ENCODE peak calls at places on chromosomes 12 and 14, in eight cellular contexts. S is NCI-H460; B is SK-N-DZ; O is stimulated activated naive B cell treated with anti-CD40 and anti-IgM and Interleukin-4, amounts not matched to agents 10 μg/mL and 1 μg/mL and 100 μg/mL, for 72 hours; M is upper lobe of left lung; L is GM10248; K is NCI-H2171 treated with DMSO at 0.1 percent for 48 hours; Q is MV-4-11. W is an unnamed sample.
A peak's percentile ranks its signal among the peaks of the same experiment; 100 is the strongest.

GRCh38 chr14:65261425-65261920 is 151.1 kb upstream of the FUT8 start:
- DNase-seq in Q (no peak), O (no peak), M (no peak), K (no peak), L (no peak), S (no peak), B (peak; percentile 30), W (no peak)

GRCh38 chr14:60151715-60152114 is 13.5 kb downstream of the DHRS7 start:
- DNase-seq in M (peak; percentile 90), S (peak; percentile 88), B (no peak), Q (peak; percentile 93), L (no peak), O (peak; percentile 9), K (peak; percentile 95), W (no peak)

GRCh38 chr12:89353823-89354629 is 1.7 kb upstream of the DUSP6 start:
- DNase-seq in O (peak; percentile 65), K (no peak), M (peak; percentile 81), B (no peak), L (peak; percentile 70), S (no peak), Q (peak; percentile 64), W (peak; percentile 73)

GRCh38 chr12:107032266-107032665 is 45.3 kb upstream of the MTERF2 start:
- DNase-seq in B (no peak), M (no peak), O (no peak), S (no peak), Q (no peak), K (no peak), L (no peak), W (no peak)

GRCh38 chr14:54718046-54718445 is 151.1 kb downstream of the SAMD4A start:
- DNase-seq in O (no peak), L (no peak), B (no peak), S (no peak), Q (no peak), K (no peak), M (no peak), W (no peak)

GRCh38 chr12:25058619-25059018 is 109.7 kb upstream of the BCAT1 start:
- DNase-seq in Q (no peak), K (peak; percentile 82), S (no peak), O (no peak), M (no peak), L (no peak), B (no peak), W (no peak)

GRCh38 chr12:124831590-124831989 is 32.1 kb downstream of the SCARB1 start:
- DNase-seq in O (no peak), S (no peak), L (no peak), K (no peak), M (no peak), Q (no peak), B (no peak), W (no peak)

GRCh38 chr12:116358850-116359761 is 81.6 kb upstream of the MED13L start:
- DNase-seq in O (peak; percentile 70), L (peak; percentile 63), B (peak; percentile 88), Q (peak; percentile 93), M (peak; percentile 94), S (peak; percentile 90), K (peak; percentile 70), W (peak; percentile 67)

GRCh38 chr12:24463392-24463791 is 485.5 kb downstream of the BCAT1 start:
- DNase-seq in O (no peak), L (no peak), S (no peak), B (no peak), K (no peak), Q (no peak), M (no peak), W (no peak)

GRCh38 chr14:98994571-98994970 is 277.4 kb downstream of the BCL11B start:
- DNase-seq in B (no peak), O (no peak), L (no peak), M (no peak), Q (no peak), S (no peak), K (no peak), W (no peak)

GRCh38 chr14:67395876-67396189 is 16.1 kb downstream of the PLEK2 start:
- DNase-seq in K (no peak), L (no peak), Q (no peak), B (no peak), S (no peak), O (no peak), M (no peak), W (no peak)

GRCh38 chr12:52331833-52332232 is 10.6 kb upstream of the KRT83 start:
- DNase-seq in L (no peak), O (no peak), S (no peak), K (no peak), Q (no peak), B (no peak), M (no peak), W (no peak)

GRCh38 chr12:22115711-22116110 is 69.7 kb downstream of the CMAS start:
- DNase-seq in S (no peak), B (no peak), Q (no peak), O (no peak), L (no peak), M (no peak), K (no peak), W (no peak)

GRCh38 chr14:64727551-64728071 is 23.4 kb downstream of the PLEKHG3 start:
- DNase-seq in S (no peak), L (no peak), O (no peak), B (no peak), M (no peak), K (peak; percentile 48), Q (no peak), W (no peak)

GRCh38 chr12:7078163-7078562 is 14.1 kb downstream of the C1R start:
- DNase-seq in O (no peak), M (no peak), K (peak; percentile 71), S (no peak), B (no peak), L (no peak), Q (no peak), W (no peak)

GRCh38 chr14:104282332-104283196 is 144.2 kb downstream of the KIF26A start:
- DNase-seq in M (peak; percentile 15), B (no peak), L (no peak), S (no peak), K (peak; percentile 13), Q (no peak), O (no peak), W (no peak)

GRCh38 chr12:108129017-108129812 is at the start of gene WSCD2:
- DNase-seq in B (peak; percentile 57), L (no peak), S (peak; percentile 9), Q (peak; percentile 47), O (peak; percentile 16), K (peak; percentile 88), M (no peak), W (peak; percentile 23)

GRCh38 chr14:99938896-99939295 is 126.3 kb upstream of the EVL start:
- DNase-seq in Q (no peak), S (no peak), K (no peak), M (no peak), O (no peak), B (no peak), L (no peak), W (no peak)

GRCh38 chr12:120399531-120399930 is 30.6 kb upstream of the MSI1 start:
- DNase-seq in M (no peak), Q (no peak), L (peak; percentile 35), B (no peak), S (no peak), K (no peak), O (no peak), W (peak; percentile 42)

GRCh38 chr12:12404297-12404696 is 47.4 kb downstream of the BORCS5 start:
- DNase-seq in L (no peak), M (no peak), O (no peak), K (no peak), S (no peak), B (no peak), Q (no peak), W (no peak)

GRCh38 chr12:53508534-53509199 is 1.4 kb upstream of the NPFF start:
- DNase-seq in Q (peak; percentile 77), O (peak; percentile 79), L (peak; percentile 82), B (peak; percentile 81), S (peak; percentile 86), K (peak; percentile 83), M (peak; percentile 91), W (peak; percentile 81)